ENCODE peak calls at places on chromosomes 5 and 9, in five cellular contexts. E, D, R, O and L are unnamed samples.
A peak's percentile ranks its signal among the peaks of the same experiment; 100 is the strongest.

GRCh38 chr9:131758972-131759647 is 19.2 kb upstream of the RAPGEF1 start:
- DNase-seq in R (no peak), D (no peak), O (no peak), E (no peak), L (no peak)

GRCh38 chr9:120985759-120986353 is 59.3 kb upstream of the TRAF1 start:
- DNase-seq in O (peak; percentile 85), R (no peak), E (no peak), D (no peak), L (no peak)

GRCh38 chr9:126629007-126629674 is 15.4 kb downstream of the LMX1B start:
- DNase-seq in E (no peak), D (no peak), R (no peak), O (no peak), L (no peak)

GRCh38 chr5:57441557-57441956 is 41.1 kb downstream of the ACTBL2 start:
- DNase-seq in D (no peak), R (no peak), O (no peak), E (no peak), L (no peak)

GRCh38 chr9:133690111-133690561 is 48.0 kb downstream of the SARDH start:
- DNase-seq in D (peak; percentile 13), R (peak; percentile 29), O (no peak), E (no peak), L (peak; percentile 68)

GRCh38 chr9:101018391-101018990 is 10.0 kb upstream of the PLPPR1 start:
- DNase-seq in O (no peak), R (peak; percentile 25), E (no peak), D (no peak), L (peak; percentile 38)

GRCh38 chr5:173217626-173218397 is 17.2 kb downstream of the NKX2-5 start:
- DNase-seq in E (no peak), O (peak; percentile 33), R (peak; percentile 61), D (peak; percentile 56), L (no peak)

GRCh38 chr5:22887566-22887965 is 34.4 kb upstream of the CDH12 start:
- DNase-seq in R (no peak), O (no peak), E (no peak), D (no peak), L (no peak)

GRCh38 chr9:77475641-77476473 is 172.3 kb downstream of the GNA14 start:
- DNase-seq in O (no peak), D (no peak), R (no peak), E (no peak), L (no peak)

GRCh38 chr5:40781843-40782409 is 16.2 kb downstream of the PRKAA1 start:
- DNase-seq in R (no peak), D (peak; percentile 28), E (no peak), O (no peak), L (no peak)

GRCh38 chr9:93814561-93814960 is 140.6 kb downstream of the BARX1 start:
- DNase-seq in O (no peak), D (no peak), E (no peak), R (no peak), L (no peak)

GRCh38 chr5:137340899-137341298 is 158.2 kb downstream of the SPOCK1 start:
- DNase-seq in O (no peak), R (no peak), E (no peak), D (no peak), L (no peak)

GRCh38 chr5:73496984-73497457 is 1.2 kb upstream of the BTF3 start:
- DNase-seq in D (no peak), R (no peak), E (no peak), O (peak; percentile 45), L (no peak)

GRCh38 chr5:78824826-78825225 is 160.3 kb downstream of the ARSB start:
- DNase-seq in O (no peak), D (no peak), R (no peak), E (no peak), L (no peak)

GRCh38 chr5:83911367-83911919 is 190.8 kb upstream of the HAPLN1 start:
- DNase-seq in R (no peak), O (no peak), E (no peak), D (no peak), L (no peak)

GRCh38 chr9:136978073-136978864 is 965 bp downstream of the PTGDS start:
- DNase-seq in R (peak; percentile 89), O (peak; percentile 77), D (peak; percentile 91), E (peak; percentile 68), L (peak; percentile 91)

GRCh38 chr5:78792342-78793055 is 143.9 kb upstream of the LHFPL2 start:
- DNase-seq in D (no peak), E (no peak), R (no peak), O (no peak), L (no peak)

GRCh38 chr9:37464426-37465248 is 613 bp downstream of the ZBTB5 start:
- DNase-seq in O (no peak), E (peak; percentile 82), D (peak; percentile 84), R (peak; percentile 89), L (peak; percentile 85)

GRCh38 chr9:109369285-109369684 is 48.4 kb upstream of the EPB41L4B start:
- DNase-seq in R (no peak), E (peak; percentile 16), O (no peak), D (no peak), L (no peak)

GRCh38 chr5:3481175-3481574 is 114.5 kb upstream of the IRX1 start:
- DNase-seq in O (peak; percentile 81), D (no peak), R (no peak), E (no peak), L (no peak)

GRCh38 chr9:93003552-93004407 is 54.7 kb upstream of the SUSD3 start:
- DNase-seq in E (peak; percentile 74), O (peak; percentile 64), R (peak; percentile 73), D (peak; percentile 57), L (no peak)

GRCh38 chr5:159132429-159133040 is 32.8 kb upstream of the EBF1 start:
- DNase-seq in E (no peak), D (no peak), R (no peak), O (no peak), L (no peak)

GRCh38 chr5:83097582-83098265 is 20.4 kb downstream of the XRCC4 start:
- DNase-seq in D (no peak), O (no peak), R (no peak), E (no peak), L (no peak)

GRCh38 chr5:169812786-169813185 is 167.5 kb downstream of the INSYN2B start:
- DNase-seq in O (no peak), R (no peak), E (no peak), D (no peak), L (no peak)

GRCh38 chr5:10704949-10705621 is 55.9 kb downstream of the DAP start:
- DNase-seq in D (no peak), O (peak; percentile 58), E (no peak), R (no peak), L (no peak)

GRCh38 chr9:32738501-32739172 is 44.7 kb upstream of the TMEM215 start:
- DNase-seq in O (no peak), D (no peak), R (no peak), E (no peak), L (no peak)

GRCh38 chr5:44952376-44952775 is 143.6 kb downstream of the MRPS30 start:
- DNase-seq in R (no peak), O (peak; percentile 71), D (no peak), E (peak; percentile 36), L (no peak)

GRCh38 chr5:33933723-33934544 is 2.3 kb upstream of the RXFP3 start:
- DNase-seq in D (no peak), R (no peak), O (no peak), E (no peak), L (no peak)

GRCh38 chr5:151239237-151239861 is 13.6 kb upstream of the GM2A start:
- DNase-seq in R (peak; percentile 90), O (peak; percentile 78), E (peak; percentile 76), D (peak; percentile 91), L (peak; percentile 86)
- H3K4me3 ChIP-seq in R (peak overlapping the region; percentile 59), O (no peak overlapping the region), E (no peak overlapping the region), D (no peak overlapping the region), L (no peak overlapping the region)

DNA sequence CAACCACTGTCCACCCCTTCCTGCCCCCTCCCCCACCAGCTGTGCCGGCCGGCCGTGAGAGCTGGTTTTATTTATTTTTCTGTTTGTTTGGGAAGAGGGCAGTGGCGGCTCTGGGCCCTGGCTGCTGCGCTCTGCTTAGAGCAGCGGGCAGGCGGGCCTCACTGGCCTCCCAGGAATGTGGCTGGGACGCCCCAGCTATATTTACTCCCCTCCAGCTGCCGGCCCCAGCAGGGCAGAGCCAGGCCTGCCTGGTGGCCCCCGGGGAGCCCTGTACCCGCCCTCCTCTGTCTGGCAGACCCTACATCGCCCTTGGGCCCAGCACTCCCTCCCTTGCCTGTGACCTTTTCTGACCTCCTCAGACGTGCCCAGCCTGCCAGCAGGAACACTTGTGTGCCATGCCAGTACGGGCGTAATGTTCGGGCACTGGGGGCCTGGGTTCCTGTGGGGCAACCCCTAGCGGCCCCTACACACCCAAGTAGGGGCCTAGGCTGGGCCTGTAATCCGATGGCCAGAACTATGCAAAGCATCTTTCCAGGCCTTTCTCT is 7.7 kb downstream of the CXXC5 start:
- DNase-seq in O (no peak), E (peak; percentile 71), R (peak; percentile 86), D (peak; percentile 90), L (peak; percentile 88)
- H3K27ac ChIP-seq in O (no peak overlapping the region), E (peak overlapping the region; percentile 97), R (peak overlapping the region; percentile 98), D (peak overlapping the region; percentile 89), L (peak overlapping the region; percentile 83)

DNA sequence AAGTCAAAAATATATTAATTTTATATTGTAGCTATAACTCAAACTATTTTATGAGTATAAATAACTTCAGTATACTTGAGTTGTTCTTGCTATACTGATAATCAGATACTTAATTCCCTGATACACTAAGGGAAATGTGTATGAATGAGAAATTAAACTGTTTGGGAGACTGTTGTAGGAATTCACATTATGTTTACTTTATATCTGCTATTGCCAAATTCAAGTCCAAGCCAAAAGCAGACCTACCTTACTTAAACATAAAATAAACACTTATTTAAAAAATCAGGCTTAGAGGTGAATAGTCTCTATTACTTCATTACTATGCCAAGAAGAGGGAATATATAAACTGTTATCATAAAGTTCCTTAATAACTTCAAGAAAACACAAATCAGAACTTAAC is 13.2 kb downstream of the NR3C1 start:
- DNase-seq in E (no peak), D (no peak), R (no peak), O (no peak), L (no peak)
- H3K4me1 ChIP-seq in E (peaks cover 58% of the 10 kb centered on the region), D (peaks cover 5% of the 10 kb centered on the region), R (peaks cover 83% of the 10 kb centered on the region), O (no peaks in the 10 kb centered on the region), L (peaks cover 4% of the 10 kb centered on the region)

GRCh38 chr5:17411436-17411835 is 86.6 kb upstream of the TAF11L2 start:
- DNase-seq in D (no peak), R (no peak), E (no peak), O (no peak), L (no peak)

GRCh38 chr5:17415282-17415681 is 82.7 kb upstream of the TAF11L2 start:
- DNase-seq in D (no peak), R (no peak), E (no peak), O (peak; percentile 67), L (no peak)

GRCh38 chr5:17413691-17414090 is 84.3 kb upstream of the TAF11L2 start:
- DNase-seq in E (no peak), O (no peak), R (no peak), D (no peak), L (no peak)

GRCh38 chr5:17412760-17413671 is 85.0 kb upstream of the TAF11L2 start:
- DNase-seq in R (no peak), O (peak; percentile 14), E (no peak), D (no peak), L (no peak)
- H3K4me3 ChIP-seq in R (no peak overlapping the region), O (no peak overlapping the region), E (no peak overlapping the region), D (no peak overlapping the region), L (no peak overlapping the region)